ENCODE peak calls at places on chromosomes 13 and 19, in six cellular contexts. X is IMR-90, S is mesendoderm, T is H9, G is mesenchymal stem cell, J is H1. I is an unnamed sample.
A peak's percentile ranks its signal among the peaks of the same experiment; 100 is the strongest.

GRCh38 chr13:20350380-20350763 is 118.3 kb upstream of the GJB6 start:
- DNase-seq in G (no peak), J (no peak), S (no peak), X (no peak), T (no peak), I (no peak)

GRCh38 chr13:51524312-51524711 is 60.0 kb upstream of the WDFY2 start:
- DNase-seq in T (no peak), X (peak; percentile 44), G (peak; percentile 61), J (no peak), S (peak; percentile 40), I (no peak)

GRCh38 chr13:108214511-108215383 is 589 bp downstream of the LIG4 start:
- DNase-seq in S (peak; percentile 83), T (peak; percentile 50), G (peak; percentile 18), X (no peak), J (no peak), I (no peak)

GRCh38 chr19:4151623-4152022 is 1.8 kb upstream of the CREB3L3 start:
- DNase-seq in X (no peak), S (no peak), G (no peak), J (no peak), T (no peak), I (no peak)

GRCh38 chr13:62875118-62875640 is 1459.5 kb upstream of the PCDH20 start:
- DNase-seq in J (no peak), S (no peak), T (no peak), G (no peak), X (no peak), I (no peak)

GRCh38 chr13:79361299-79361698 is 44.8 kb downstream of the RBM26 start:
- DNase-seq in G (no peak), S (no peak), J (no peak), X (no peak), T (no peak), I (no peak)

GRCh38 chr13:28609381-28609780 is 49.5 kb upstream of the POMP start:
- DNase-seq in X (no peak), G (no peak), S (no peak), J (no peak), T (no peak), I (no peak)

GRCh38 chr19:3276341-3276799 is 51.9 kb downstream of the CELF5 start:
- DNase-seq in X (no peak), S (no peak), T (peak; percentile 99), J (peak; percentile 95), G (no peak), I (no peak)

GRCh38 chr13:113838711-113839201 is 25.1 kb downstream of the GAS6 start:
- DNase-seq in S (no peak), X (no peak), G (no peak), T (no peak), J (no peak), I (no peak)

GRCh38 chr19:39568604-39569003 is 28.6 kb upstream of the EID2 start:
- DNase-seq in T (no peak), X (no peak), G (peak; percentile 28), J (no peak), S (no peak), I (no peak)

GRCh38 chr19:33394006-33394722 is 20.7 kb downstream of the CEBPG start:
- DNase-seq in G (peak; percentile 40), X (peak; percentile 69), S (no peak), J (no peak), T (no peak), I (no peak)

GRCh38 chr19:3094638-3095374 is 644 bp downstream of the GNA11 start:
- DNase-seq in X (peak; percentile 17), S (no peak), T (no peak), G (peak; percentile 29), J (no peak), I (no peak)

GRCh38 chr13:77239312-77239711 is 87.6 kb downstream of the MYCBP2 start:
- DNase-seq in J (no peak), X (peak; percentile 48), G (no peak), S (no peak), T (no peak), I (no peak)

GRCh38 chr13:40120781-40121180 is 465.3 kb downstream of the COG6 start:
- DNase-seq in J (no peak), G (no peak), S (no peak), T (no peak), X (no peak), I (no peak)

GRCh38 chr19:33225458-33225925 is at the start of gene SLC7A10:
- DNase-seq in J (no peak), S (no peak), G (no peak), X (no peak), T (no peak), I (no peak)

GRCh38 chr13:75308222-75308621 is 173.7 kb downstream of the TBC1D4 start:
- DNase-seq in X (peak; percentile 21), T (no peak), S (no peak), G (no peak), J (no peak), I (no peak)

GRCh38 chr13:23146811-23147245 is 34.0 kb upstream of the SGCG start:
- DNase-seq in S (no peak), G (no peak), J (no peak), X (peak; percentile 24), T (no peak), I (no peak)

GRCh38 chr19:51539821-51540366 is 8.4 kb upstream of the SIGLEC6 start:
- DNase-seq in J (no peak), X (no peak), T (no peak), S (no peak), G (no peak), I (no peak)

GRCh38 chr19:6765738-6766356 is 1.4 kb downstream of the SH2D3A start:
- DNase-seq in G (no peak), J (peak; percentile 88), T (peak; percentile 98), X (no peak), S (peak; percentile 97), I (no peak)

GRCh38 chr13:27170521-27171243 is 929 bp downstream of the USP12 start:
- DNase-seq in T (peak; percentile 69), S (peak; percentile 75), G (no peak), J (no peak), X (no peak), I (peak; percentile 54)

GRCh38 chr13:80009760-80010159 is 331.2 kb downstream of the SPRY2 start:
- DNase-seq in J (no peak), S (no peak), G (no peak), T (no peak), X (no peak), I (no peak)

GRCh38 chr13:111632906-111633305 is 312.5 kb downstream of the TEX29 start:
- DNase-seq in X (no peak), T (peak; percentile 84), G (no peak), S (peak; percentile 88), J (peak; percentile 49), I (no peak)

GRCh38 chr13:33126909-33127607 is 110.8 kb downstream of the KL start:
- DNase-seq in S (no peak), G (peak; percentile 47), T (no peak), J (no peak), X (peak; percentile 65), I (no peak)

GRCh38 chr19:2412449-2412848 is 14.9 kb downstream of the TIMM13 start:
- DNase-seq in G (no peak), T (no peak), X (no peak), J (no peak), S (no peak), I (no peak)

GRCh38 chr19:49799798-49800376 is 13.2 kb downstream of the FUZ start:
- DNase-seq in X (no peak), J (no peak), S (peak; percentile 45), T (peak; percentile 77), G (no peak), I (no peak)

GRCh38 chr19:54434862-54435174 is 14.2 kb upstream of the LENG8 start:
- DNase-seq in G (no peak), X (no peak), S (no peak), J (no peak), T (no peak), I (no peak)

GRCh38 chr19:53109527-53109926 is 6.3 kb upstream of the ZNF160 start:
- DNase-seq in J (no peak), S (no peak), T (no peak), G (no peak), X (no peak), I (no peak)

GRCh38 chr19:53112286-53112685 is 9.1 kb upstream of the ZNF160 start:
- DNase-seq in X (peak; percentile 59), T (no peak), S (no peak), J (no peak), G (no peak), I (no peak)
- H3K23ac ChIP-seq in X (no peak overlapping the region), T (no peak overlapping the region), S (no peak overlapping the region), J (no peak overlapping the region), G (no peak overlapping the region), I (no peak overlapping the region)

DNA sequence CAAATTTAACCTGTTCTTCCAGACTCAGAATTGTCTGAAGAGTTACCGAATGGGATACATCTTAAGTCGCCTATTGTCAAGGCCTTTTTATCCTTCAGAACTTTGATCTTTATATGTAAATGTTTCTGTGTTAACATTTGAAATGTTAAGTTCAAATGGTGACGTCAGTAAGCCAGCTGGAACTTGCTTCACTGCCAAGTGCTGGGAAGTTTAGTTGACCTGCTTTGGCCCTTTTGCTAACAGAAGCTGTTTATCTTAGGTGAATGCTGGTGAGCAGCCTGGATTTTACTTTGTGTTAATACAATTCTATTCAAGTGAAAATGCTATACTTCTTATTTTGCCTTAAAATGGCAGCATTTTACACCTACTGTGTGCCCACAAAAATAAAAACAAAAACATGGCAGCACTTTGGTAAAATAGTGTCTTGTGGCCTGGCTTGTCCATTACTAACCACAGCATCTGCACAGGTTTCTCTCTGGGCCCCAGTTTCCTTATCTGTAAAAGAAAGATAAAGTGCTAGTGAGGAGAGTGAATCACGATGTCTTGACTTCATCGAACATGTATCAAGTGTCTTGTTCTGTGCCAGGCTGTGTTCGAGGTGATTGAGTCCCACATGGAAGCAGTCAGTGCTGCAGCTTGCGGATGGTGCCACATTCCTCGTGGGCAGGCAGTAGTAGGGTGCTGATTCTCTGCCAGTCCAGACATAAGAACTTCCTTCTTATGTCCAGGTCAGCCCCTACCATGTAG is 2.2 kb downstream of the NAXD start:
- DNase-seq in G (peak; percentile 86), X (peak; percentile 97), S (no peak), J (no peak), T (no peak), I (no peak)
- H3K23ac ChIP-seq in G (no peak overlapping the region), X (peak overlapping the region; percentile 80), S (no peak overlapping the region), J (no peak overlapping the region), T (no peak overlapping the region), I (no peak overlapping the region)

DNA sequence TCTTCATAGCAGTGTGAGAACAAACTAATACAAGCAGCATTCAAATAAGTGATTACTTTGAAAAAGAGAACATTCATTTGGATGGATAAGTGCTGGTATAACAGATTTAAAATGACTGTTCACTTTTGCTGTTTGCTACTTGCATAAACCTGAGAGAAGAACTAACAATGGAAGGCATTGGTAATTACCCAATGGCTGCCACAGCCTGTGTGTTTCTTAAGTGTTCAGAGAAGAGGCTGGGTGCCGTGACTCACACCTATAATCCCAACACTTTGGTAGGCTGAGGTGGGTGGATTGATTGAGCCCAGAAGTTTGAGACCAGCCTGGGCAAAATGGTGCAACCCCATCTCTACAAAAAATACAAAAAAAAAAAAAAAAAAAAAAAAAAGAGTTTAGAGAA is 4.9 kb upstream of the TEX26 start:
- DNase-seq in S (no peak), T (no peak), X (no peak), J (no peak), G (no peak), I (no peak)
- H3K23ac ChIP-seq in S (no peak overlapping the region), T (no peak overlapping the region), X (no peak overlapping the region), J (no peak overlapping the region), G (no peak overlapping the region), I (no peak overlapping the region)

GRCh38 chr19:7789447-7789846 is 26.4 kb downstream of the CLEC4M start:
- DNase-seq in X (no peak), J (no peak), G (no peak), T (peak; percentile 91), S (peak; percentile 19), I (no peak)
- H3K23ac ChIP-seq in X (no peak overlapping the region), J (no peak overlapping the region), G (no peak overlapping the region), T (no peak overlapping the region), S (no peak overlapping the region), I (peak overlapping the region; percentile 95)

I was measured in neuronal stem cell.